ENCODE peak calls at places on chromosome 1, in ten cellular contexts. G is NCI-H446, Z is OCI-M1, P is mesenchymal stem cell, J is BJ, F is fibroblast of pulmonary artery, H is NCI-H1105, M is head of caudate nucleus, L is cardiac septum, C is Peyer's patch. V is an unnamed sample.

GRCh38 chr1:89974701-89975470 is 20.0 kb upstream of the ZNF326 start:
- DNase-seq in M (no peak), C (no peak), J (peak), P (peak), G (no peak), F (peak), L (no peak), Z (peak), H (no peak), V (peak)

GRCh38 chr1:12309783-12310742 is 80.2 kb downstream of the VPS13D start:
- DNase-seq in M (no peak), C (no peak), H (no peak), Z (no peak), P (no peak), L (no peak), J (no peak), F (no peak), G (no peak), V (peak)

GRCh38 chr1:168421399-168422004 is 122.3 kb downstream of the XCL2 start:
- DNase-seq in F (no peak), L (no peak), C (no peak), P (peak), H (no peak), Z (no peak), G (no peak), J (no peak), M (no peak), V (no peak)

GRCh38 chr1:2046953-2047748 is 3.1 kb upstream of the PRKCZ start:
- DNase-seq in P (no peak), M (no peak), G (no peak), H (no peak), Z (no peak), C (peak), J (no peak), L (no peak), F (no peak), V (no peak)

GRCh38 chr1:36625959-36626337 is 143.2 kb upstream of the CSF3R start:
- DNase-seq in G (peak), H (no peak), F (no peak), M (peak), J (no peak), Z (no peak), P (no peak), L (no peak), C (no peak), V (no peak)

GRCh38 chr1:94425821-94426484 is 7.8 kb downstream of the ABCD3 start:
- DNase-seq in G (no peak), H (no peak), M (no peak), J (no peak), L (no peak), F (no peak), Z (peak), P (no peak), C (no peak), V (no peak)

GRCh38 chr1:218339267-218339831 is 5.8 kb upstream of the TGFB2 start:
- DNase-seq in P (peak), G (no peak), H (peak), M (no peak), L (no peak), Z (peak), F (peak), C (no peak), J (no peak), V (peak)

GRCh38 chr1:200890818-200891773 is 3.6 kb upstream of the INAVA start:
- DNase-seq in H (no peak), P (peak), G (no peak), F (peak), J (no peak), C (peak), M (peak), L (no peak), Z (peak), V (peak)

GRCh38 chr1:12408662-12409061 is 178.8 kb downstream of the VPS13D start:
- DNase-seq in F (no peak), C (no peak), L (no peak), J (no peak), Z (peak), G (no peak), P (no peak), H (no peak), M (no peak), V (no peak)

GRCh38 chr1:160739098-160739511 is at the start of gene SLAMF7:
- DNase-seq in M (no peak), P (no peak), C (peak), G (no peak), L (no peak), F (no peak), H (no peak), J (no peak), Z (peak), V (no peak)

GRCh38 chr1:15299811-15300210 is 52.8 kb downstream of the FHAD1 start:
- DNase-seq in P (no peak), G (no peak), H (no peak), M (no peak), J (no peak), Z (no peak), C (no peak), L (no peak), F (no peak), V (no peak)

GRCh38 chr1:6834366-6834765 is 49.1 kb downstream of the CAMTA1 start:
- DNase-seq in Z (no peak), G (no peak), P (no peak), C (no peak), L (no peak), H (no peak), J (no peak), M (no peak), F (no peak), V (no peak)

GRCh38 chr1:245704765-245705164 is 550.0 kb downstream of the KIF26B start:
- DNase-seq in P (no peak), F (peak), C (no peak), J (no peak), M (no peak), L (no peak), G (no peak), Z (no peak), H (no peak), V (peak)

GRCh38 chr1:62841587-62842169 is 57.7 kb downstream of the ATG4C start:
- DNase-seq in M (no peak), H (peak), G (peak), F (peak), L (no peak), C (no peak), J (peak), P (peak), Z (peak), V (peak)

GRCh38 chr1:205950280-205950679 is 7.0 kb upstream of the SLC26A9 start:
- DNase-seq in M (peak), L (no peak), H (no peak), P (no peak), G (no peak), C (no peak), Z (no peak), J (peak), F (peak), V (peak)

GRCh38 chr1:239909894-239910293 is 181.8 kb upstream of the FMN2 start:
- DNase-seq in J (no peak), M (no peak), H (no peak), Z (peak), C (no peak), G (no peak), F (peak), P (no peak), L (no peak), V (peak)

GRCh38 chr1:152141971-152142584 is 16.9 kb downstream of the RPTN start:
- DNase-seq in M (peak), G (peak), P (peak), H (peak), L (no peak), F (peak), Z (peak), C (peak), J (no peak), V (peak)

GRCh38 chr1:23111600-23112535 is 56.8 kb downstream of the LUZP1 start:
- DNase-seq in L (no peak), Z (peak), M (no peak), C (no peak), F (no peak), J (no peak), P (peak), H (no peak), G (no peak), V (no peak)

GRCh38 chr1:111281411-111281810 is 9.2 kb upstream of the CHIA start:
- DNase-seq in M (no peak), P (no peak), H (no peak), L (no peak), Z (no peak), J (no peak), G (no peak), C (no peak), F (no peak), V (no peak)

GRCh38 chr1:201084171-201084766 is 28.0 kb downstream of the CACNA1S start:
- DNase-seq in Z (no peak), M (no peak), H (peak), J (no peak), F (no peak), L (no peak), G (no peak), P (no peak), C (no peak), V (no peak)

GRCh38 chr1:160410412-160411005 is 10.1 kb downstream of the VANGL2 start:
- DNase-seq in L (no peak), C (no peak), F (peak), Z (no peak), M (no peak), G (no peak), J (no peak), P (no peak), H (peak), V (peak)

GRCh38 chr1:51355382-51355781 is 25.0 kb upstream of the TTC39A start:
- DNase-seq in L (no peak), J (no peak), P (no peak), F (no peak), C (no peak), H (no peak), M (no peak), Z (no peak), G (no peak), V (no peak)

GRCh38 chr1:209641216-209642181 is 10.7 kb downstream of the LAMB3 start:
- DNase-seq in L (peak), Z (no peak), H (no peak), G (no peak), F (peak), M (peak), C (peak), P (peak), J (no peak), V (peak)

GRCh38 chr1:54255026-54255425 is 55.1 kb downstream of the MRPL37 start:
- DNase-seq in H (no peak), P (peak), L (no peak), Z (no peak), J (no peak), M (no peak), G (no peak), F (peak), C (no peak), V (peak)

GRCh38 chr1:174266476-174266875 is 107.2 kb downstream of the RABGAP1L start:
- DNase-seq in P (no peak), M (no peak), G (no peak), F (no peak), C (no peak), L (no peak), Z (peak), J (no peak), H (no peak), V (no peak)

GRCh38 chr1:243596441-243597183 is 253.4 kb downstream of the AKT3 start:
- DNase-seq in P (peak), J (peak), G (no peak), Z (peak), C (no peak), H (no peak), M (no peak), F (peak), L (no peak), V (peak)

GRCh38 chr1:941027-941587 is 17.4 kb downstream of the SAMD11 start:
- DNase-seq in P (no peak), C (no peak), F (no peak), Z (no peak), H (no peak), L (no peak), M (no peak), J (no peak), G (no peak), V (no peak)

GRCh38 chr1:161721738-161722343 is 497 bp downstream of the FCRLB start:
- DNase-seq in P (peak), L (no peak), Z (peak), M (no peak), J (peak), F (peak), C (no peak), G (no peak), H (no peak), V (peak)

GRCh38 chr1:207672525-207673130 is 27.7 kb downstream of the CR1L start:
- DNase-seq in J (no peak), M (peak), L (no peak), P (peak), Z (peak), H (peak), F (peak), G (peak), C (peak), V (peak)